ENCODE peak calls at places on chromosome 1, in five cellular contexts. One of them, this sample, is unnamed.

GRCh38 chr1:109354940-109355339 is 42.8 kb downstream of the SORT1 start:
- DNase-seq in T-helper 1 cell: no peak
- DNase-seq in stimulated activated CD8-positive, alpha-beta memory T cell treated with anti-CD3 and anti-CD28 coated beads, Interleukin-4, amount 100 ng/mL, for 4 hours: no peak
- DNase-seq in germinal center: no peak
- DNase-seq in naive thymus-derived CD8-positive, alpha-beta T cell: no peak
- DNase-seq in this sample: no peak

GRCh38 chr1:216632980-216633379 is 90.2 kb downstream of the ESRRG start:
- DNase-seq in germinal center: no peak
- DNase-seq in naive thymus-derived CD8-positive, alpha-beta T cell: no peak
- DNase-seq in T-helper 1 cell: no peak
- DNase-seq in stimulated activated CD8-positive, alpha-beta memory T cell treated with anti-CD3 and anti-CD28 coated beads, Interleukin-4, amount 100 ng/mL, for 4 hours: no peak
- DNase-seq in this sample: no peak

GRCh38 chr1:205667909-205668643 is 12.2 kb downstream of the SLC45A3 start:
- DNase-seq in T-helper 1 cell: no peak
- DNase-seq in naive thymus-derived CD8-positive, alpha-beta T cell: no peak
- DNase-seq in germinal center: no peak
- DNase-seq in stimulated activated CD8-positive, alpha-beta memory T cell treated with anti-CD3 and anti-CD28 coated beads, Interleukin-4, amount 100 ng/mL, for 4 hours: no peak
- DNase-seq in this sample: no peak

GRCh38 chr1:40653851-40654537 is 11.5 kb downstream of the RIMS3 start:
- DNase-seq in stimulated activated CD8-positive, alpha-beta memory T cell treated with anti-CD3 and anti-CD28 coated beads, Interleukin-4, amount 100 ng/mL, for 4 hours: no peak
- DNase-seq in naive thymus-derived CD8-positive, alpha-beta T cell: no peak
- DNase-seq in germinal center: no peak
- DNase-seq in T-helper 1 cell: no peak
- DNase-seq in this sample: no peak

GRCh38 chr1:167501513-167502191 is 16.7 kb downstream of the CD247 start:
- DNase-seq in stimulated activated CD8-positive, alpha-beta memory T cell treated with anti-CD3 and anti-CD28 coated beads, Interleukin-4, amount 100 ng/mL, for 4 hours: no peak
- DNase-seq in germinal center: peak
- DNase-seq in naive thymus-derived CD8-positive, alpha-beta T cell: no peak
- DNase-seq in T-helper 1 cell: no peak
- DNase-seq in this sample: no peak

GRCh38 chr1:84348240-84348555 is 46.7 kb downstream of the SAMD13 start:
- DNase-seq in T-helper 1 cell: no peak
- DNase-seq in germinal center: no peak
- DNase-seq in stimulated activated CD8-positive, alpha-beta memory T cell treated with anti-CD3 and anti-CD28 coated beads, Interleukin-4, amount 100 ng/mL, for 4 hours: no peak
- DNase-seq in naive thymus-derived CD8-positive, alpha-beta T cell: no peak
- DNase-seq in this sample: no peak

GRCh38 chr1:2928733-2929325 is 92.4 kb upstream of the ACTRT2 start:
- DNase-seq in germinal center: no peak
- DNase-seq in naive thymus-derived CD8-positive, alpha-beta T cell: no peak
- DNase-seq in T-helper 1 cell: no peak
- DNase-seq in stimulated activated CD8-positive, alpha-beta memory T cell treated with anti-CD3 and anti-CD28 coated beads, Interleukin-4, amount 100 ng/mL, for 4 hours: no peak
- DNase-seq in this sample: no peak

GRCh38 chr1:14602131-14602530 is 3.6 kb downstream of the KAZN start:
- DNase-seq in naive thymus-derived CD8-positive, alpha-beta T cell: no peak
- DNase-seq in T-helper 1 cell: no peak
- DNase-seq in germinal center: no peak
- DNase-seq in stimulated activated CD8-positive, alpha-beta memory T cell treated with anti-CD3 and anti-CD28 coated beads, Interleukin-4, amount 100 ng/mL, for 4 hours: no peak
- DNase-seq in this sample: no peak

GRCh38 chr1:109299984-109300343 is 6.8 kb downstream of the MYBPHL start:
- DNase-seq in germinal center: no peak
- DNase-seq in naive thymus-derived CD8-positive, alpha-beta T cell: no peak
- DNase-seq in stimulated activated CD8-positive, alpha-beta memory T cell treated with anti-CD3 and anti-CD28 coated beads, Interleukin-4, amount 100 ng/mL, for 4 hours: no peak
- DNase-seq in T-helper 1 cell: no peak
- DNase-seq in this sample: no peak

GRCh38 chr1:208374391-208374941 is 130.3 kb upstream of the PLXNA2 start:
- DNase-seq in naive thymus-derived CD8-positive, alpha-beta T cell: no peak
- DNase-seq in germinal center: no peak
- DNase-seq in stimulated activated CD8-positive, alpha-beta memory T cell treated with anti-CD3 and anti-CD28 coated beads, Interleukin-4, amount 100 ng/mL, for 4 hours: no peak
- DNase-seq in T-helper 1 cell: no peak
- DNase-seq in this sample: no peak

GRCh38 chr1:36306210-36306901 is at the start of gene SH3D21:
- DNase-seq in T-helper 1 cell: peak
- DNase-seq in naive thymus-derived CD8-positive, alpha-beta T cell: peak
- DNase-seq in germinal center: peak
- DNase-seq in stimulated activated CD8-positive, alpha-beta memory T cell treated with anti-CD3 and anti-CD28 coated beads, Interleukin-4, amount 100 ng/mL, for 4 hours: no peak
- DNase-seq in this sample: no peak

GRCh38 chr1:242569867-242570266 is 45.4 kb upstream of the PLD5 start:
- DNase-seq in T-helper 1 cell: no peak
- DNase-seq in germinal center: no peak
- DNase-seq in naive thymus-derived CD8-positive, alpha-beta T cell: no peak
- DNase-seq in stimulated activated CD8-positive, alpha-beta memory T cell treated with anti-CD3 and anti-CD28 coated beads, Interleukin-4, amount 100 ng/mL, for 4 hours: no peak
- DNase-seq in this sample: no peak

This sample was measured in SW 1271.